ENCODE peak calls at places on chromosomes 3 and 15, in eight cellular contexts. One of them, this sample, is unnamed.

GRCh38 chr3:101851072-101851471 is 1.8 kb downstream of the NFKBIZ start:
- DNase-seq in ovary: no peak
- DNase-seq in A549: no peak
- DNase-seq in esophagus muscularis mucosa: no peak
- DNase-seq in tibial nerve: no peak
- DNase-seq in transverse colon: no peak
- DNase-seq in Peyer's patch: no peak
- DNase-seq in uterus: no peak
- DNase-seq in this sample: no peak

GRCh38 chr3:134312072-134312872 is 61.6 kb upstream of the RYK start:
- DNase-seq in esophagus muscularis mucosa: peak; percentile 90
- DNase-seq in ovary: peak; percentile 48
- DNase-seq in transverse colon: no peak
- DNase-seq in A549: no peak
- DNase-seq in uterus: no peak
- DNase-seq in tibial nerve: no peak
- DNase-seq in Peyer's patch: no peak
- DNase-seq in this sample: no peak

GRCh38 chr3:42159706-42160472 is 68.7 kb downstream of the TRAK1 start:
- DNase-seq in ovary: no peak
- DNase-seq in tibial nerve: no peak
- DNase-seq in transverse colon: peak; percentile 87
- DNase-seq in esophagus muscularis mucosa: no peak
- DNase-seq in Peyer's patch: peak; percentile 94
- DNase-seq in uterus: no peak
- DNase-seq in A549: peak; percentile 81
- DNase-seq in this sample: no peak

GRCh38 chr3:44042772-44043171 is 198.9 kb upstream of the TOPAZ1 start:
- DNase-seq in transverse colon: no peak
- DNase-seq in uterus: no peak
- DNase-seq in esophagus muscularis mucosa: no peak
- DNase-seq in A549: no peak
- DNase-seq in Peyer's patch: no peak
- DNase-seq in ovary: no peak
- DNase-seq in tibial nerve: no peak
- DNase-seq in this sample: no peak

GRCh38 chr3:191568206-191568605 is 107.2 kb downstream of the PYDC2 start:
- DNase-seq in A549: no peak
- DNase-seq in Peyer's patch: no peak
- DNase-seq in transverse colon: no peak
- DNase-seq in uterus: no peak
- DNase-seq in esophagus muscularis mucosa: no peak
- DNase-seq in ovary: no peak
- DNase-seq in tibial nerve: no peak
- DNase-seq in this sample: no peak

GRCh38 chr3:54146383-54147239 is 24.3 kb downstream of the CACNA2D3 start:
- DNase-seq in Peyer's patch: no peak
- DNase-seq in ovary: peak; percentile 45
- DNase-seq in tibial nerve: no peak
- DNase-seq in A549: peak; percentile 27
- DNase-seq in uterus: no peak
- DNase-seq in transverse colon: peak; percentile 41
- DNase-seq in esophagus muscularis mucosa: no peak
- DNase-seq in this sample: peak; percentile 38

GRCh38 chr15:48447657-48448056 is 116.4 kb downstream of the DUT start:
- DNase-seq in A549: no peak
- DNase-seq in ovary: no peak
- DNase-seq in transverse colon: no peak
- DNase-seq in Peyer's patch: no peak
- DNase-seq in esophagus muscularis mucosa: no peak
- DNase-seq in uterus: no peak
- DNase-seq in tibial nerve: no peak
- DNase-seq in this sample: no peak

GRCh38 chr3:157542711-157543485 is 39.7 kb upstream of the VEPH1 start:
- DNase-seq in A549: peak; percentile 48
- DNase-seq in transverse colon: peak; percentile 83
- DNase-seq in esophagus muscularis mucosa: no peak
- DNase-seq in Peyer's patch: peak; percentile 69
- DNase-seq in ovary: peak; percentile 17
- DNase-seq in uterus: no peak
- DNase-seq in tibial nerve: peak; percentile 66
- DNase-seq in this sample: peak; percentile 75

GRCh38 chr3:163071684-163072083 is 1575.1 kb downstream of the OTOL1 start:
- DNase-seq in uterus: no peak
- DNase-seq in tibial nerve: no peak
- DNase-seq in ovary: no peak
- DNase-seq in esophagus muscularis mucosa: no peak
- DNase-seq in Peyer's patch: no peak
- DNase-seq in A549: no peak
- DNase-seq in transverse colon: no peak
- DNase-seq in this sample: no peak

GRCh38 chr3:32947466-32948238 is 3.8 kb upstream of the CCR4 start:
- DNase-seq in transverse colon: peak; percentile 89
- DNase-seq in A549: peak; percentile 26
- DNase-seq in uterus: peak; percentile 61
- DNase-seq in Peyer's patch: peak; percentile 79
- DNase-seq in ovary: peak; percentile 59
- DNase-seq in tibial nerve: peak; percentile 58
- DNase-seq in esophagus muscularis mucosa: peak; percentile 95
- DNase-seq in this sample: peak; percentile 28

GRCh38 chr3:118101891-118102290 is 932.8 kb downstream of the IGSF11 start:
- DNase-seq in esophagus muscularis mucosa: no peak
- DNase-seq in ovary: no peak
- DNase-seq in uterus: no peak
- DNase-seq in transverse colon: no peak
- DNase-seq in tibial nerve: no peak
- DNase-seq in Peyer's patch: no peak
- DNase-seq in A549: no peak
- DNase-seq in this sample: no peak

GRCh38 chr15:61624950-61625349 is 395.8 kb upstream of the RORA start:
- DNase-seq in tibial nerve: no peak
- DNase-seq in Peyer's patch: no peak
- DNase-seq in ovary: no peak
- DNase-seq in esophagus muscularis mucosa: no peak
- DNase-seq in transverse colon: no peak
- DNase-seq in A549: no peak
- DNase-seq in uterus: no peak
- DNase-seq in this sample: no peak

GRCh38 chr3:23748398-23749110 is 57.2 kb upstream of the UBE2E1 start:
- DNase-seq in ovary: no peak
- DNase-seq in uterus: no peak
- DNase-seq in tibial nerve: no peak
- DNase-seq in transverse colon: no peak
- DNase-seq in Peyer's patch: no peak
- DNase-seq in A549: no peak
- DNase-seq in esophagus muscularis mucosa: no peak
- DNase-seq in this sample: no peak

GRCh38 chr3:112088944-112089343 is 2.8 kb downstream of the C3orf52 start:
- DNase-seq in ovary: no peak
- DNase-seq in uterus: no peak
- DNase-seq in tibial nerve: no peak
- DNase-seq in A549: no peak
- DNase-seq in Peyer's patch: no peak
- DNase-seq in transverse colon: no peak
- DNase-seq in esophagus muscularis mucosa: no peak
- DNase-seq in this sample: no peak

GRCh38 chr15:88542342-88542733 is 4.1 kb downstream of the DET1 start:
- DNase-seq in ovary: peak; percentile 36
- DNase-seq in A549: no peak
- DNase-seq in tibial nerve: no peak
- DNase-seq in esophagus muscularis mucosa: no peak
- DNase-seq in uterus: peak; percentile 93
- DNase-seq in transverse colon: peak; percentile 13
- DNase-seq in Peyer's patch: no peak
- DNase-seq in this sample: no peak

GRCh38 chr3:115862824-115863223 is 239.5 kb downstream of the GAP43 start:
- DNase-seq in ovary: no peak
- DNase-seq in transverse colon: no peak
- DNase-seq in esophagus muscularis mucosa: no peak
- DNase-seq in tibial nerve: no peak
- DNase-seq in Peyer's patch: no peak
- DNase-seq in uterus: no peak
- DNase-seq in A549: no peak
- DNase-seq in this sample: no peak

GRCh38 chr15:47678047-47678446 is 39.3 kb upstream of the SEMA6D start:
- DNase-seq in Peyer's patch: no peak
- DNase-seq in uterus: no peak
- DNase-seq in esophagus muscularis mucosa: no peak
- DNase-seq in transverse colon: no peak
- DNase-seq in A549: no peak
- DNase-seq in ovary: no peak
- DNase-seq in tibial nerve: no peak
- DNase-seq in this sample: no peak

GRCh38 chr15:69609176-69609575 is 156.6 kb downstream of the RPLP1 start:
- DNase-seq in uterus: no peak
- DNase-seq in transverse colon: no peak
- DNase-seq in Peyer's patch: no peak
- DNase-seq in A549: no peak
- DNase-seq in tibial nerve: no peak
- DNase-seq in ovary: no peak
- DNase-seq in esophagus muscularis mucosa: no peak
- DNase-seq in this sample: peak; percentile 12

GRCh38 chr3:83216919-83217594 is 1455.6 kb upstream of the GBE1 start:
- DNase-seq in tibial nerve: no peak
- DNase-seq in Peyer's patch: peak; percentile 16
- DNase-seq in esophagus muscularis mucosa: no peak
- DNase-seq in ovary: no peak
- DNase-seq in uterus: no peak
- DNase-seq in transverse colon: no peak
- DNase-seq in A549: no peak
- DNase-seq in this sample: no peak

GRCh38 chr3:177362646-177363045 is 165.4 kb upstream of the TBL1XR1 start:
- DNase-seq in ovary: no peak
- DNase-seq in esophagus muscularis mucosa: no peak
- DNase-seq in Peyer's patch: no peak
- DNase-seq in A549: no peak
- DNase-seq in uterus: no peak
- DNase-seq in tibial nerve: no peak
- DNase-seq in transverse colon: peak; percentile 40
- DNase-seq in this sample: no peak

GRCh38 chr15:90593469-90594158 is 63.9 kb downstream of the CRTC3 start:
- DNase-seq in esophagus muscularis mucosa: no peak
- DNase-seq in A549: no peak
- DNase-seq in Peyer's patch: no peak
- DNase-seq in transverse colon: no peak
- DNase-seq in tibial nerve: no peak
- DNase-seq in uterus: no peak
- DNase-seq in ovary: no peak
- DNase-seq in this sample: no peak

GRCh38 chr3:152834354-152835310 is at the start of gene P2RY1:
- DNase-seq in A549: peak; percentile 51
- DNase-seq in uterus: peak; percentile 67
- DNase-seq in ovary: peak; percentile 80
- DNase-seq in esophagus muscularis mucosa: no peak
- DNase-seq in transverse colon: peak; percentile 82
- DNase-seq in Peyer's patch: peak; percentile 89
- DNase-seq in tibial nerve: peak; percentile 20
- DNase-seq in this sample: no peak
- TF ChIP-seq POLR2A in A549: no peak
- TF ChIP-seq POLR2A in uterus: peak; percentile 65
- TF ChIP-seq POLR2A in ovary: peak; percentile 31
- TF ChIP-seq POLR2A in esophagus muscularis mucosa: no peak
- TF ChIP-seq POLR2A in transverse colon: peak; percentile 80
- TF ChIP-seq POLR2A in Peyer's patch: peak; percentile 57
- TF ChIP-seq POLR2A in tibial nerve: no peak
- TF ChIP-seq POLR2A in this sample: peak; percentile 34

GRCh38 chr3:71128951-71129350 is 454.6 kb downstream of the FOXP1 start:
- DNase-seq in uterus: no peak
- DNase-seq in transverse colon: no peak
- DNase-seq in esophagus muscularis mucosa: no peak
- DNase-seq in ovary: no peak
- DNase-seq in tibial nerve: no peak
- DNase-seq in Peyer's patch: no peak
- DNase-seq in A549: no peak
- DNase-seq in this sample: no peak
- TF ChIP-seq POLR2A in uterus: no peak
- TF ChIP-seq POLR2A in transverse colon: no peak
- TF ChIP-seq POLR2A in esophagus muscularis mucosa: no peak
- TF ChIP-seq POLR2A in ovary: no peak
- TF ChIP-seq POLR2A in tibial nerve: no peak
- TF ChIP-seq POLR2A in Peyer's patch: no peak
- TF ChIP-seq POLR2A in A549: no peak
- TF ChIP-seq POLR2A in this sample: no peak

DNA sequence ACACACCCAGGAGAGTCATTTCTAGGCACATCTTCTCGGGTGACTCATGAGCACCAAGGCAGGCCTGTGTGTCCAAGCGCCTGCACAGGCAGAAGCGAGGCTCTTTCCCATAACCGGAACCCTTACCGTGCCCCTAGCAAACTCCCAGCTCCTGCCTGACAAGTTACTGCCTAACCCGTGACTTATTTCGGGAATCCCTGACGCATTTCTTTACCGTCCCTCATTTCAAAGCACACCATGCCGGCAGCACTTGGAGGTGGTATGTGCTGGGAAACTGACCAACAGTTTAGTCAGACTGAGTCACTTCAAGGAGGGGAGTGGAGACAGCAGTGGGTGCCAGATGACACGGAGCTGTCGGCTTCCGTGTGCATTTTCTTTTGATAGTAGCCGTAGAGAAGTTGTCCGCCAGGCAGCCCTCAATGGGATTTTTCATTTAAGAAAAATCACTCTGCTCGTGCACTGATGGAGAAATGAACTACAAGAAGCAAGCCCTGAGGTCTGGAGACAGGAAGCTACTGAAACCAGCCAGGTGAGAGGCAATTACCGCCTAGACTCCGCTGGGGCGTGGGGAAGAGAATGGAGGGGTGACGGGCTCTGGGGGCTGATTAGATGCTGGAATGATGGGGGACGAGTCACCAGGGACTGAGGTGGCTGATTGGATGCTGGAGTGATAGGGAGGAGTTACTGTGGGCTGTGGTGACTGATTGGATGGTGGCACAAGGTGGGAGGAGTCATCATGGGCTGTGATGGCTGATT is 17.2 kb upstream of the HRH1 start:
- DNase-seq in esophagus muscularis mucosa: peak; percentile 96
- DNase-seq in transverse colon: peak; percentile 37
- DNase-seq in Peyer's patch: no peak
- DNase-seq in uterus: peak; percentile 84
- DNase-seq in tibial nerve: no peak
- DNase-seq in A549: peak; percentile 100
- DNase-seq in ovary: peak; percentile 47
- DNase-seq in this sample: peak; percentile 92
- TF ChIP-seq POLR2A in esophagus muscularis mucosa: no peak
- TF ChIP-seq POLR2A in transverse colon: no peak
- TF ChIP-seq POLR2A in Peyer's patch: no peak
- TF ChIP-seq POLR2A in uterus: no peak
- TF ChIP-seq POLR2A in tibial nerve: no peak
- TF ChIP-seq POLR2A in A549: peak; percentile 40
- TF ChIP-seq POLR2A in ovary: no peak
- TF ChIP-seq POLR2A in this sample: peak; percentile 69

DNA sequence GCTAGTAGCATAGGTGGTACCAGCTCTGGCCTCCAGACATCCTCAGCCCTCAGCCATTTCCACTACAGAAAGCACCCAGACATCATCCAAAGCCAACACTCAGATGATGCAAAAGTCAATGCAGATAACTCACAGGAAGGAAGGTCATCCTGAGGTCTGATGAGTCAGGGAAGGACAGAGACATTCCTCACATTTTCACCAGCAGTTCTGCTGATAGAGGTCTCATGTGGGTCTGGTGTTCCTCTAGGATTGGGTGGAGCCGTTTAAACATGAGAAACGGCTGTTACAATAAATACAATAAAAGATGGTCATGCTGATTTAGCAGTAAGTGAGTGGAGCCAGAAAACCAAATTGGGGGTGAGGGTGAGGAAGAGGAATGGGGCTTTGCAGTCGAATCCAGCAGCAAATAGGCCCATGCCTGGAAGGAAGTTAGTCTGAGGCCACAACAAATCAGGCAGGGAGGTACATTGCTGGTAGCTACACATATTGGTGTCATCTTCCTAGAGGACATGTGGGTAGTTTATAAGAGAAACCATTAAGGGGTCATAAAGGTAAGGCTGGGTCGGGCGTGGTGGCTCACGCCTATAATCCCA is 33.3 kb upstream of the FLNB start:
- DNase-seq in tibial nerve: no peak
- DNase-seq in transverse colon: no peak
- DNase-seq in A549: peak; percentile 85
- DNase-seq in Peyer's patch: no peak
- DNase-seq in esophagus muscularis mucosa: no peak
- DNase-seq in ovary: no peak
- DNase-seq in uterus: no peak
- DNase-seq in this sample: peak; percentile 67
- TF ChIP-seq POLR2A in tibial nerve: no peak
- TF ChIP-seq POLR2A in transverse colon: no peak
- TF ChIP-seq POLR2A in A549: no peak
- TF ChIP-seq POLR2A in Peyer's patch: no peak
- TF ChIP-seq POLR2A in esophagus muscularis mucosa: no peak
- TF ChIP-seq POLR2A in ovary: no peak
- TF ChIP-seq POLR2A in uterus: no peak
- TF ChIP-seq POLR2A in this sample: no peak